ENCODE peak calls at places on chromosome 17, in five cellular contexts. H is naive thymus-derived CD4-positive, alpha-beta T cell; S is WERI-Rb-1; X is esophagus squamous epithelium; U is fibroblast of lung. K is an unnamed sample.

GRCh38 chr17:29734640-29735039 is 111.9 kb upstream of the CORO6 start:
- DNase-seq in H (no peak), S (no peak), X (no peak), U (peak; percentile 47), K (peak; percentile 31)

GRCh38 chr17:4920351-4921048 is 11.6 kb upstream of the GP1BA start:
- DNase-seq in X (no peak), U (no peak), H (no peak), S (no peak), K (peak; percentile 62)

GRCh38 chr17:688100-688989 is 26.3 kb downstream of the VPS53 start:
- DNase-seq in S (peak; percentile 20), H (peak; percentile 6), U (peak; percentile 35), X (no peak), K (no peak)

GRCh38 chr17:28384281-28385036 is 13.0 kb downstream of the SARM1 start:
- DNase-seq in U (no peak), H (peak; percentile 56), S (no peak), X (no peak), K (no peak)

GRCh38 chr17:3030096-3030495 is 33.3 kb downstream of the OR1D5 start:
- DNase-seq in S (no peak), X (no peak), U (peak; percentile 79), H (no peak), K (peak; percentile 1)

GRCh38 chr17:57121308-57122042 is 36.4 kb downstream of the AKAP1 start:
- DNase-seq in X (no peak), U (peak; percentile 39), H (no peak), S (peak; percentile 77), K (peak; percentile 69)

GRCh38 chr17:72033311-72033710 is 87.5 kb upstream of the SOX9 start:
- DNase-seq in H (no peak), X (no peak), U (no peak), S (no peak), K (no peak)

GRCh38 chr17:31537558-31537957 is 146.1 kb downstream of the RAB11FIP4 start:
- DNase-seq in S (no peak), X (no peak), U (peak; percentile 63), H (no peak), K (no peak)

GRCh38 chr17:65143899-65144590 is 6.9 kb downstream of the RGS9 start:
- DNase-seq in U (peak; percentile 32), X (no peak), S (no peak), H (no peak), K (no peak)

GRCh38 chr17:73071387-73071999 is 21.0 kb downstream of the SLC39A11 start:
- DNase-seq in S (no peak), U (peak; percentile 44), H (no peak), X (no peak), K (peak; percentile 36)

GRCh38 chr17:29138184-29138955 is 41.8 kb downstream of the MYO18A start:
- DNase-seq in U (peak; percentile 37), X (no peak), S (no peak), H (peak; percentile 27), K (no peak)

GRCh38 chr17:1727258-1727789 is 2.8 kb downstream of the WDR81 start:
- DNase-seq in X (no peak), H (no peak), S (no peak), U (no peak), K (no peak)

GRCh38 chr17:45414997-45415881 is 17.4 kb downstream of the ARHGAP27 start:
- DNase-seq in H (no peak), S (peak; percentile 80), X (no peak), U (no peak), K (no peak)

GRCh38 chr17:50060951-50061712 is 5.2 kb downstream of the ITGA3 start:
- DNase-seq in S (no peak), X (no peak), U (peak; percentile 82), H (no peak), K (peak; percentile 66)

GRCh38 chr17:37742762-37743611 is 1.9 kb downstream of the HNF1B start:
- DNase-seq in H (peak; percentile 10), X (no peak), S (no peak), U (no peak), K (no peak)

GRCh38 chr17:76472258-76472645 is 4.8 kb downstream of the AANAT start:
- DNase-seq in H (no peak), X (no peak), U (no peak), S (peak; percentile 84), K (no peak)

GRCh38 chr17:76468634-76469010 is 1.2 kb downstream of the AANAT start:
- DNase-seq in U (no peak), H (no peak), X (no peak), S (no peak), K (no peak)

GRCh38 chr17:76469076-76469990 is 1.9 kb downstream of the AANAT start:
- DNase-seq in X (no peak), H (no peak), U (no peak), S (peak; percentile 73), K (no peak)

GRCh38 chr17:76471498-76472257 is 4.3 kb downstream of the AANAT start:
- DNase-seq in X (no peak), S (no peak), U (no peak), H (no peak), K (no peak)

GRCh38 chr17:76469991-76470739 is 2.8 kb downstream of the AANAT start:
- DNase-seq in X (no peak), U (no peak), H (no peak), S (no peak), K (no peak)
- H3K36me3 ChIP-seq in X (no peaks in the 10 kb centered on the region), U (no peaks in the 10 kb centered on the region), H (peaks cover 37% of the 10 kb centered on the region), S (peaks cover 36% of the 10 kb centered on the region), K (no peaks in the 10 kb centered on the region)

DNA sequence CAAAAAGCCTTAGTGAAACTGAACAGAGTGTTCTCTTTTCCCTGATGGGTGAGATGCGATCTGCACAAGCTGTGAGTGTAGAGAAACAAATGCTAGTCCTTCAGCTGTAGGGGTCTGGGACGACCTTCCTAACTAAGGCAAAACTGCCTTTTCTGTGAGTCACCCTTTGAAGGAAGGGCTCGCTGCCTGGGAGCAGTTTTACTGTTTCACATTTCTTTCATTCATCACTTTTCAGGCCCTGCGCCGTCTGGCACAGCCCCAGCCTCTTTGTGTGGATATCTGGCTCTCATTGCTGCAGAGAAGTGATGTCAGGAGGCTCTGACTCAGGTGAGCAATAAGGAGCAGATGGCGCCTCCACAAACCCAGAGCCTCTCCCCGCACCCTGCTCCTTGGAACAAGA is 57.4 kb downstream of the HS3ST3A1 start:
- DNase-seq in U (peak; percentile 100), S (peak; percentile 86), H (no peak), X (no peak), K (peak; percentile 90)
- H3K9me3 ChIP-seq in U (no peaks in the 10 kb centered on the region), S (no peaks in the 10 kb centered on the region), H (no peaks in the 10 kb centered on the region), X (peaks cover 4% of the 10 kb centered on the region), K (peaks cover under 1% of the 10 kb centered on the region)

GRCh38 chr17:7853693-7854043 is 1.2 kb upstream of the TMEM88 start:
- DNase-seq in S (no peak), X (no peak), U (no peak), H (no peak), K (no peak)
- H3K36me3 ChIP-seq in S (peaks cover 48% of the 10 kb centered on the region), X (peaks cover 19% of the 10 kb centered on the region), U (peaks cover 40% of the 10 kb centered on the region), H (peaks cover 33% of the 10 kb centered on the region), K (peaks cover 41% of the 10 kb centered on the region)

GRCh38 chr17:82836823-82837357 is 2.9 kb downstream of the ZNF750 start:
- DNase-seq in H (no peak), U (no peak), S (peak; percentile 88), X (no peak), K (no peak)
- H3K9me3 ChIP-seq in H (no peaks in the 10 kb centered on the region), U (no peaks in the 10 kb centered on the region), S (no peaks in the 10 kb centered on the region), X (no peaks in the 10 kb centered on the region), K (no peaks in the 10 kb centered on the region)

GRCh38 chr17:35773674-35774425 is 13.2 kb downstream of the C17orf50 start:
- DNase-seq in U (no peak), H (no peak), S (no peak), X (no peak), K (no peak)

GRCh38 chr17:35773129-35773528 is 12.4 kb downstream of the C17orf50 start:
- DNase-seq in S (no peak), H (no peak), X (no peak), U (no peak), K (no peak)

GRCh38 chr17:35775039-35775438 is 14.4 kb downstream of the C17orf50 start:
- DNase-seq in H (no peak), S (no peak), U (no peak), X (no peak), K (no peak)

GRCh38 chr17:35774499-35774898 is 13.8 kb downstream of the C17orf50 start:
- DNase-seq in H (no peak), S (no peak), U (peak; percentile 75), X (no peak), K (peak; percentile 55)

DNA sequence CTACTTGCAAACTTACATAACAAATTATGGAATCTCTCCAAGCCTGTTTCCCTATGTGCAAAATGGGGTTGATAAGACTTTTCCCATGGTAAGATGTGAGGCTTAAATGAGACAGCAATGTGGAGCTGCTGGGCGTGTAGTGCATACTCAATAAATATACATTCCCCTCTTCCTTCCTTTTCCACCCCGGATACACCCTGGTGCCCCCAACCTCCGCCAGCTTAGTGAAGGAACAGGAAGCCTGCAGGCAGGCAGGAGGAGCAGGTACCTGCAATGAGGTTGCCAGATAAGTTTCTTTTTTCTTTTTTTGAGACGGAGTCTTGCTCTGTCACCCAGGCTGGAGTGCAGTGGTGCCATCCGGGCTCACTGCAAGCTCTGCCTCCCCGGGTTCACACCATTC is 14.9 kb downstream of the C17orf50 start:
- DNase-seq in H (no peak), S (no peak), X (no peak), U (no peak), K (no peak)
- H3K36me3 ChIP-seq in H (no peaks in the 10 kb centered on the region), S (no peaks in the 10 kb centered on the region), X (no peaks in the 10 kb centered on the region), U (no peaks in the 10 kb centered on the region), K (no peaks in the 10 kb centered on the region)

DNA sequence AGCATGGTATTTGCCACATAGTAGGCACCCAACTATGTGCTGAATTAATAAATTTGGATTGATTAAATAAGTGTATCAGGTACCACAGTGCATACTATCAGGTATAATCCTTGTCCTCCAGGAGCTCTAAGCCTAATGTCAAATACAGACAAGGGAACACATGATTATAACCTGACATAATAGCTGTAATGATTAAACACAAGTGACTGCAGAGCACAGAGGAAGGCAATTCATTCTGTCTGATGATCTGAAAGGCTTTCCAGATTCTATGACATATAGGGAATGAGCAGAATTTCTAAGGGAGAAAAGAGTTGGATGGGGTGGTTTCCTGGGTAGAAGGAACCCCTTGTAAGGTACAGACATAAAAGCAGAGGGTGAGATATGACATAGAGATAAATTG is 273.5 kb downstream of the KIF2B start:
- DNase-seq in X (no peak), U (no peak), S (no peak), H (no peak), K (no peak)
- H3K9me3 ChIP-seq in X (no peaks in the 10 kb centered on the region), U (no peaks in the 10 kb centered on the region), S (no peaks in the 10 kb centered on the region), H (no peaks in the 10 kb centered on the region), K (peaks cover 2% of the 10 kb centered on the region)

DNA sequence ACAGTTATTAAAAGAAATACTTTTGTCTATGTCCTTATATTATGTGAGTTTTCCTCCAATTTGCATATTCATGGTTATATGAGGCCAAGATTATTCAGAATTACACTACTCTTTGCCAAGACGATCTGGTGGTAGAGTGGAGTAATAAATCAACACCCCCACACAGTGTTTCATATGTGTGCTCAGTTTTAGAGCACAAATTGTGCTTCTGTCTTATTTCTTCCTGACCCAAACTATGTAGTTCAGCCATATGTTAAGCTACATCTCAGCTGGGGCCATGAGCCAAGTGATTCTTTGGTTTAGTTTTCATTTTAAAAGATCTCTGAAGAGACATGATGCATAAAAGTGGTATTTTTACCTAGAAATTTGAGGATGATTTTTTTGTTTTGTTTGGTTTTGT is 26.8 kb upstream of the PPM1E start:
- DNase-seq in S (no peak), U (peak; percentile 34), H (no peak), X (no peak), K (no peak)
- H3K36me3 ChIP-seq in S (peaks cover 50% of the 10 kb centered on the region), U (no peaks in the 10 kb centered on the region), H (peaks cover 16% of the 10 kb centered on the region), X (no peaks in the 10 kb centered on the region), K (no peaks in the 10 kb centered on the region)

K was measured in adipocyte.